ENCODE peak calls at places on chromosomes 6 and 20, in five cellular contexts. X is foreskin fibroblast, I is coronary artery, L is mesothelial cell of epicardium, G is ovary. M is an unnamed sample.

GRCh38 chr20:12594410-12595130 is 414.2 kb upstream of the SPTLC3 start:
- DNase-seq in X (peak), I (no peak), L (no peak), G (no peak), M (no peak)

GRCh38 chr6:121437861-121438651 is 2.6 kb downstream of the GJA1 start:
- DNase-seq in X (peak), I (no peak), L (no peak), G (peak), M (no peak)

GRCh38 chr20:57653910-57654309 is 33.7 kb upstream of the ZBP1 start:
- DNase-seq in X (no peak), I (no peak), L (no peak), G (peak), M (no peak)

GRCh38 chr20:14536738-14537137 is 199.3 kb upstream of the FLRT3 start:
- DNase-seq in X (peak), I (no peak), L (no peak), G (no peak), M (no peak)

GRCh38 chr6:72466971-72467566 is 154.8 kb upstream of the KCNQ5 start:
- DNase-seq in X (no peak), I (no peak), L (no peak), G (no peak), M (no peak)

GRCh38 chr6:158142789-158143188 is 25.3 kb downstream of the SERAC1 start:
- DNase-seq in X (peak), I (no peak), L (no peak), G (no peak), M (no peak)

GRCh38 chr6:26222587-26222986 is 135.4 kb downstream of the HFE start:
- DNase-seq in X (no peak), I (no peak), L (no peak), G (no peak), M (no peak)

GRCh38 chr6:145929037-145929633 is 35.0 kb downstream of the SHPRH start:
- DNase-seq in X (peak), I (no peak), L (no peak), G (no peak), M (no peak)

GRCh38 chr6:129370268-129370916 is 339.6 kb downstream of the ARHGAP18 start:
- DNase-seq in X (peak), I (no peak), L (no peak), G (peak), M (peak)

GRCh38 chr20:22338140-22338708 is 246.1 kb downstream of the FOXA2 start:
- DNase-seq in X (no peak), I (no peak), L (no peak), G (no peak), M (no peak)

GRCh38 chr6:106963544-106963943 is 11.0 kb downstream of the CD24 start:
- DNase-seq in X (no peak), I (no peak), L (no peak), G (no peak), M (no peak)

GRCh38 chr6:25278914-25279747 is at the start of gene CARMIL1:
- DNase-seq in X (peak), I (peak), L (peak), G (peak), M (peak)

GRCh38 chr6:7262037-7262461 is 51.0 kb downstream of the SSR1 start:
- DNase-seq in X (no peak), I (no peak), L (no peak), G (no peak), M (no peak)

GRCh38 chr6:53796791-53797190 is 2.0 kb downstream of the LRRC1 start:
- DNase-seq in X (no peak), I (no peak), L (no peak), G (no peak), M (no peak)

GRCh38 chr6:136226674-136227377 is 23.3 kb downstream of the MTFR2 start:
- DNase-seq in X (peak), I (no peak), L (no peak), G (no peak), M (no peak)

GRCh38 chr6:145247677-145248419 is 487.5 kb downstream of the EPM2A start:
- DNase-seq in X (peak), I (no peak), L (no peak), G (no peak), M (no peak)

GRCh38 chr6:91063362-91063761 is 476.5 kb upstream of the MAP3K7 start:
- DNase-seq in X (no peak), I (no peak), L (no peak), G (no peak), M (no peak)

GRCh38 chr6:138944412-138944811 is 43.6 kb downstream of the REPS1 start:
- DNase-seq in X (peak), I (no peak), L (no peak), G (no peak), M (no peak)

GRCh38 chr6:20340056-20340455 is 61.6 kb upstream of the E2F3 start:
- DNase-seq in X (no peak), I (no peak), L (no peak), G (no peak), M (no peak)

GRCh38 chr20:48703107-48703506 is 124.7 kb downstream of the PREX1 start:
- DNase-seq in X (no peak), I (no peak), L (no peak), G (no peak), M (no peak)

GRCh38 chr20:1087311-1087710 is 31.1 kb upstream of the PSMF1 start:
- DNase-seq in X (no peak), I (no peak), L (no peak), G (no peak), M (no peak)

GRCh38 chr6:129709451-129709908 is 497 bp downstream of the ARHGAP18 start:
- DNase-seq in X (peak), I (no peak), L (no peak), G (peak), M (no peak)

GRCh38 chr6:151254451-151255081 is 14.8 kb downstream of the AKAP12 start:
- DNase-seq in X (peak), I (no peak), L (no peak), G (no peak), M (no peak)

GRCh38 chr6:69555239-69555638 is 241.6 kb downstream of the LMBRD1 start:
- DNase-seq in X (no peak), I (no peak), L (no peak), G (no peak), M (no peak)

DNA sequence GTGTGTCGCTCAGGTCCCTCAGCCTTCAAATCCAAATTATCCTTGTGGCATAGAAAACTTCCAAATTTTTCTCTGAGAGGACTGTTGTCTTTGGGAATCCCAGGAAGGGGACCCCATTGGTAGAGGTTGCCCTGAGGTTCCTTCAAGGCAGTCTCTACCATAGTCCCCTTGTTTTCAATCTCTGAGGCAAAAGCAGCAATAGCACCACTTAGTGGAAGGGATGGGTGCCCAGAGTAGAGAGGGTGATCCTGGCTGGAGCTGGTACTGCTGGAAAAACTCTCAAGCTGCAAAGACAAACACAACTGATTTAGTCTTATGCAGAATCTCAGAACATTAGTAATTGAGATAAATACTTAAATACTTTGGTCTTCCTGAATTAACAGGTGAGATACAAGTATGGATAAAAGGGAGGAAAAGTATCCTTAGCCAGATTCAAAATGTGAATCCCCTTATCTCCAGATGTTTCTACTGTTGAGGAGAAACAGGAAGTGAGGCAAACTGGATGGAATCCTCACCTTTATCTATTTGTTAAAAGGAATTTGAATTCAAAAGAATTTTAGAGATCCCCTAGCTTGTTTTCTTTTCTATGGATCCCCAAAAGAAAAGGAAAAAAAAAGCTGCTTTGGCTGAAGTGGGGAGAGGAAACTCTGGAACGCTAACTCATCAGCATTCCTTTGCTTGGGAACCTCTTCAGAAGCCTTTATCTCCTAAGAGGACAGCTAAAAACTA is 13.4 kb downstream of the ZNF318 start:
- DNase-seq in X (peak), I (no peak), L (no peak), G (no peak), M (no peak)
- TF ChIP-seq CTCF in X (peak), I (no peak), L (no peak), G (no peak), M (no peak)

GRCh38 chr6:10852281-10852965 is 14.1 kb upstream of the MAK start:
- DNase-seq in X (no peak), I (no peak), L (no peak), G (no peak), M (no peak)

GRCh38 chr6:10843554-10843953 is 5.2 kb upstream of the MAK start:
- DNase-seq in X (no peak), I (no peak), L (no peak), G (no peak), M (no peak)

GRCh38 chr6:10850728-10851127 is 12.4 kb upstream of the MAK start:
- DNase-seq in X (no peak), I (no peak), L (no peak), G (no peak), M (no peak)

DNA sequence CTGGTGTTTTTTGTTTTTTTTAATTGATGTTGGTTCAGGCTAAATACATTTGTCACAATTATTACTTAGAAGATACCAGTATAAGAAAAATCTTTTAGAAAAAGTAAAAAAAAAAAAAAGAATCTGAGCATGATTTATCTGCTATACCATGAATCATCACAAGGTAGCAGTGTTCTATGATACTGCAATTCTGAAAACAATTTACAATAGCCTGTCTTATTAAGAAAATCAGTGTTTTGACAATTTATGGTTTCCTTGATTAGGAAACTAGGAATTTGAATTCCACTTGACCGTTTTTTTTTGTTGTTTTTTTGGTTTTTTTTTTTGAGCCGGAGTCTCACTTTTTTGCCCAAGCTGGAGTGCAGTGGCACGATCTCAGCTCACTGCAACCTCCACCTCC is 9.3 kb upstream of the MAK start:
- DNase-seq in X (no peak), I (no peak), L (no peak), G (no peak), M (no peak)
- TF ChIP-seq CTCF in X (no peak), I (no peak), L (no peak), G (no peak), M (peak)

DNA sequence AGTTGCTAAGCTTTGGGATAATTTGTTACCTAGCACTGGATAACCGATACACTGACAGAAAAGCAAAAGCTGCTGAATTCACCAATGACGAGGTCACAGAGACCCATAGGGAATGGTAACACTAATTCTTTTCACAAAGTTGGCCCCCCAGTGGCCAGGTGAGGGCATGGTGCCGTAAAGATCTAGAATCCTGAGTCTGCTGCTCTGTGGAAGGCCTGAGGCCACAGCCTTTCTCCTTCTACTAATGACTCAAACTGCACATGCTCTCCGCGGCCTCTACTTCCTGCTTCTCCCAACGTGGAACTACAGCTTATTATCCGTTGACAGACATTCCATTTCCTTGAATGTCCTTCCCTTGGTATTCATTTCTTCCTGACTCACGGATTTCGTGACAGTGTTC is 127.1 kb downstream of the OPRM1 start:
- DNase-seq in X (no peak), I (no peak), L (no peak), G (no peak), M (no peak)
- TF ChIP-seq CTCF in X (no peak), I (no peak), L (no peak), G (no peak), M (peak)

GRCh38 chr6:112286010-112286409 is 31.6 kb upstream of the LAMA4 start:
- DNase-seq in X (no peak), I (no peak), L (no peak), G (no peak), M (no peak)

GRCh38 chr6:112279044-112279916 is 24.9 kb upstream of the LAMA4 start:
- DNase-seq in X (peak), I (no peak), L (no peak), G (no peak), M (no peak)

GRCh38 chr6:112284603-112285002 is 30.2 kb upstream of the LAMA4 start:
- DNase-seq in X (no peak), I (no peak), L (no peak), G (no peak), M (no peak)

GRCh38 chr6:112283621-112284020 is 29.3 kb upstream of the LAMA4 start:
- DNase-seq in X (no peak), I (no peak), L (no peak), G (no peak), M (no peak)

GRCh38 chr6:112282217-112282616 is 27.9 kb upstream of the LAMA4 start:
- DNase-seq in X (peak), I (no peak), L (no peak), G (peak), M (peak)
- TF ChIP-seq CTCF in X (peak), I (no peak), L (no peak), G (no peak), M (peak)

GRCh38 chr6:81751388-81752083 is 945 bp downstream of the TENT5A start:
- DNase-seq in X (peak), I (peak), L (no peak), G (peak), M (peak)

GRCh38 chr6:81754906-81755305 is 2.4 kb upstream of the TENT5A start:
- DNase-seq in X (no peak), I (no peak), L (no peak), G (no peak), M (no peak)

GRCh38 chr6:81752084-81752968 is at the start of gene TENT5A:
- DNase-seq in X (peak), I (peak), L (peak), G (peak), M (peak)

GRCh38 chr6:81753709-81754678 is 1.5 kb upstream of the TENT5A start:
- DNase-seq in X (peak), I (peak), L (peak), G (peak), M (peak)

GRCh38 chr6:81752969-81753708 is 658 bp upstream of the TENT5A start:
- DNase-seq in X (peak), I (peak), L (peak), G (peak), M (peak)
- TF ChIP-seq CTCF in X (peak), I (no peak), L (no peak), G (no peak), M (no peak)

GRCh38 chr6:33776764-33777163 is 12.2 kb downstream of the LEMD2 start:
- DNase-seq in X (no peak), I (no peak), L (no peak), G (no peak), M (no peak)
- TF ChIP-seq CTCF in X (no peak), I (no peak), L (no peak), G (no peak), M (no peak)

M was measured in neural crest cell.